ENCODE peak calls at places on chromosomes 2 and 18, in eight cellular contexts. One of them, this sample, is unnamed.

GRCh38 chr2:52396836-52397235 is 1364.9 kb upstream of the NRXN1 start:
- DNase-seq in AG04450: no peak
- DNase-seq in adrenal gland: no peak
- DNase-seq in left lung: no peak
- DNase-seq in right atrium auricular region: no peak
- DNase-seq in lower lobe of right lung: no peak
- DNase-seq in CD8-positive, alpha-beta T cell: no peak
- DNase-seq in SJSA1: no peak
- DNase-seq in this sample: no peak

GRCh38 chr2:127661072-127661618 is 14.2 kb downstream of the LIMS2 start:
- DNase-seq in adrenal gland: peak
- DNase-seq in left lung: no peak
- DNase-seq in SJSA1: no peak
- DNase-seq in lower lobe of right lung: peak
- DNase-seq in right atrium auricular region: no peak
- DNase-seq in CD8-positive, alpha-beta T cell: no peak
- DNase-seq in AG04450: no peak
- DNase-seq in this sample: peak

GRCh38 chr2:19600506-19600905 is 242.1 kb upstream of the OSR1 start:
- DNase-seq in lower lobe of right lung: no peak
- DNase-seq in adrenal gland: no peak
- DNase-seq in SJSA1: no peak
- DNase-seq in left lung: no peak
- DNase-seq in right atrium auricular region: no peak
- DNase-seq in AG04450: no peak
- DNase-seq in CD8-positive, alpha-beta T cell: no peak
- DNase-seq in this sample: no peak

GRCh38 chr2:219644801-219645480 is 17.5 kb downstream of the SLC4A3 start:
- DNase-seq in lower lobe of right lung: peak
- DNase-seq in CD8-positive, alpha-beta T cell: no peak
- DNase-seq in right atrium auricular region: peak
- DNase-seq in adrenal gland: peak
- DNase-seq in SJSA1: no peak
- DNase-seq in left lung: no peak
- DNase-seq in AG04450: no peak
- DNase-seq in this sample: no peak

GRCh38 chr2:152336854-152337510 is 2.0 kb downstream of the FMNL2 start:
- DNase-seq in right atrium auricular region: peak
- DNase-seq in AG04450: no peak
- DNase-seq in adrenal gland: peak
- DNase-seq in lower lobe of right lung: no peak
- DNase-seq in left lung: no peak
- DNase-seq in CD8-positive, alpha-beta T cell: no peak
- DNase-seq in SJSA1: peak
- DNase-seq in this sample: no peak

GRCh38 chr2:209208211-209208610 is 215.6 kb upstream of the MAP2 start:
- DNase-seq in AG04450: no peak
- DNase-seq in lower lobe of right lung: peak
- DNase-seq in adrenal gland: peak
- DNase-seq in left lung: no peak
- DNase-seq in CD8-positive, alpha-beta T cell: no peak
- DNase-seq in right atrium auricular region: no peak
- DNase-seq in SJSA1: peak
- DNase-seq in this sample: no peak

GRCh38 chr2:21230140-21230539 is 106.4 kb downstream of the TDRD15 start:
- DNase-seq in lower lobe of right lung: no peak
- DNase-seq in CD8-positive, alpha-beta T cell: no peak
- DNase-seq in adrenal gland: no peak
- DNase-seq in right atrium auricular region: no peak
- DNase-seq in left lung: no peak
- DNase-seq in SJSA1: no peak
- DNase-seq in AG04450: no peak
- DNase-seq in this sample: no peak

GRCh38 chr2:15076668-15077067 is 444.2 kb downstream of the LRATD1 start:
- DNase-seq in SJSA1: no peak
- DNase-seq in left lung: no peak
- DNase-seq in AG04450: no peak
- DNase-seq in CD8-positive, alpha-beta T cell: no peak
- DNase-seq in right atrium auricular region: no peak
- DNase-seq in lower lobe of right lung: no peak
- DNase-seq in adrenal gland: no peak
- DNase-seq in this sample: no peak

GRCh38 chr2:214019229-214019972 is 391.5 kb upstream of the VWC2L start:
- DNase-seq in lower lobe of right lung: no peak
- DNase-seq in right atrium auricular region: peak
- DNase-seq in adrenal gland: peak
- DNase-seq in left lung: no peak
- DNase-seq in SJSA1: peak
- DNase-seq in CD8-positive, alpha-beta T cell: no peak
- DNase-seq in AG04450: peak
- DNase-seq in this sample: no peak

GRCh38 chr2:150485871-150486538 is 1.5 kb downstream of the RND3 start:
- DNase-seq in right atrium auricular region: peak
- DNase-seq in AG04450: no peak
- DNase-seq in CD8-positive, alpha-beta T cell: no peak
- DNase-seq in SJSA1: peak
- DNase-seq in adrenal gland: peak
- DNase-seq in left lung: peak
- DNase-seq in lower lobe of right lung: peak
- DNase-seq in this sample: peak

GRCh38 chr2:128472789-128473174 is 154.1 kb upstream of the HS6ST1 start:
- DNase-seq in adrenal gland: no peak
- DNase-seq in AG04450: no peak
- DNase-seq in lower lobe of right lung: no peak
- DNase-seq in SJSA1: no peak
- DNase-seq in left lung: no peak
- DNase-seq in CD8-positive, alpha-beta T cell: no peak
- DNase-seq in right atrium auricular region: no peak
- DNase-seq in this sample: no peak

GRCh38 chr2:160278101-160278888 is 78.2 kb upstream of the ITGB6 start:
- DNase-seq in left lung: no peak
- DNase-seq in adrenal gland: no peak
- DNase-seq in right atrium auricular region: no peak
- DNase-seq in CD8-positive, alpha-beta T cell: no peak
- DNase-seq in lower lobe of right lung: no peak
- DNase-seq in SJSA1: no peak
- DNase-seq in AG04450: no peak
- DNase-seq in this sample: no peak

DNA sequence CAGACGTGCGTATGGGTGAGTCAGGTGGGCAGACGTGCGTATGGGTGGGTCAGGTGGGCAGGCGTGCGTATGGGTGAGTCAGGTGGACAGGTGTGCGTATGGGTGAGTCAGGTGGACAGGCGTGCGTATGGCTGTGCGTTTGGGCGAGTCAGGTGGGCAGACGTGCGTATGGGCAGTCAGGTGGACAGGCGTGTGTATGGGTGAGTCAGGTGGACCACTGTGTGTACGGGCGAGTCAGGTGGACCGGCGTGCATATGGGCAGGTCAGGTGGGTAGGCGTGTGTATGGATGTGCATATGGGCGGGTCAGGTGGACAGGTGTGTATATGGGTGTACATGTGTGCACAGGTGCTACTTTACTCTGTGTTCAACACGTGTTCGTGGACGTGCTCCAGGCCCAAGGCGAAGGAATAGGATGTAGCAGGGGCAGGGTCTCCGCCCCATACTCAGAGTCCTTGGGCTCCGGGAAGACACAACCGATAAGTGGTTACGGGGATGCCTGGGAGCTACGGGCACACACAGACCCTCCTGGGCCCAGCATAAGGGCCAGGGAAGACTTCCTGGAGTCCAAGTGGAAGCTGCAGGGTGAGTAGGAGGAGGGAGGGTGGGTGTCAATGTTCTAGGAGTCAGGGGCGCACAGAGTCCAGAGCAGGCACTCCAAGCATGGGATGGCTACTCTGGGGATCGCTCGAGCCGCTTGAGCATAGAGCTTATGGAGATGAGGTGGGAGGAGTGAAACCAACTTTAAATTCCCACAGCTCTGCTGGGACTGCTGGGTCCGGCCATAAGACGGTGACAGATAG is 27.1 kb upstream of the KLF11 start:
- DNase-seq in left lung: no peak
- DNase-seq in lower lobe of right lung: peak
- DNase-seq in SJSA1: no peak
- DNase-seq in adrenal gland: no peak
- DNase-seq in CD8-positive, alpha-beta T cell: no peak
- DNase-seq in AG04450: no peak
- DNase-seq in right atrium auricular region: no peak
- DNase-seq in this sample: no peak
- H3K27ac ChIP-seq in left lung: no peak
- H3K27ac ChIP-seq in lower lobe of right lung: no peak
- H3K27ac ChIP-seq in SJSA1: no peak
- H3K27ac ChIP-seq in adrenal gland: no peak
- H3K27ac ChIP-seq in CD8-positive, alpha-beta T cell: no peak
- H3K27ac ChIP-seq in AG04450: no peak
- H3K27ac ChIP-seq in right atrium auricular region: no peak
- H3K27ac ChIP-seq in this sample: no peak

DNA sequence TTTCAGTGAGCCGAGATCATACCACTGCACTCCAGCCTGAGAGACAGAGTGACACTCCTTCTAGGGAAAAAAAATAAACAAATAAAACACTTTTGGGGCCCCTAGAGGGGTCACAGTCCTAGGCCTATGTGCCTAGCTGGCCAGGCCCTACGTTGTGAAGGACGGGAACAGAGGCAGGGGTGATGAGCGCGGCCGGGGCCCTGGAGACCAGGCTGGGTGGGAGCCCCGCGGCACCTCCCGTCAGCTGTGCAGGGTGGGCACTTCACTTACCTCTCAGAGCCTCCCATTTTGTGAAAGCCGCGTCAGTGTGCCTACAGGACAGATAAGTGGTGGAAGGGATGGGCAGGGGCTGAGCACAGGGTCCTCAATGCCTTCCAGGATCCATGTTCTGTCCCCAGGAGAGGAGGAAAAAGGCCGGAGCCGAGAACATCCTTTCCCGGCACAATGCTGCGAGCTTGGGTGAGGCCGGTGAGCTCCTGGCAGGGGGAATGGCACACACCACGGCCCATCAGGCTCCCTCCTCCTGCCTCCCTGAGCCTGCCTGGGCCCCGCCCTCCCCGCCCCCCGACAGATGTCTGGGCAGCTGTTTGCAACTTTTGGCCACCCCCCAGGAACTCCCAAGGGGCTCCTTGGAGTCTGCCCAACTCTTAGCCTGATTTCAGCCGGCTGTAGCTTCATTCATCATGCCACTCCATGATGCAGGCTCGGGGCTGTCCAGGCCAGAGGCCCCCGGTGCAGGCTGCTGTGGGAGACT is 196.6 kb downstream of the TFCP2L1 start:
- DNase-seq in CD8-positive, alpha-beta T cell: no peak
- DNase-seq in AG04450: no peak
- DNase-seq in lower lobe of right lung: no peak
- DNase-seq in right atrium auricular region: no peak
- DNase-seq in adrenal gland: no peak
- DNase-seq in SJSA1: no peak
- DNase-seq in left lung: no peak
- DNase-seq in this sample: no peak
- H3K27ac ChIP-seq in CD8-positive, alpha-beta T cell: no peak
- H3K27ac ChIP-seq in AG04450: no peak
- H3K27ac ChIP-seq in lower lobe of right lung: no peak
- H3K27ac ChIP-seq in right atrium auricular region: no peak
- H3K27ac ChIP-seq in adrenal gland: no peak
- H3K27ac ChIP-seq in SJSA1: no peak
- H3K27ac ChIP-seq in left lung: no peak
- H3K27ac ChIP-seq in this sample: no peak

GRCh38 chr18:13500227-13500865 is 226.0 kb downstream of the FAM210A start:
- DNase-seq in lower lobe of right lung: no peak
- DNase-seq in SJSA1: no peak
- DNase-seq in adrenal gland: no peak
- DNase-seq in right atrium auricular region: peak
- DNase-seq in left lung: no peak
- DNase-seq in AG04450: no peak
- DNase-seq in CD8-positive, alpha-beta T cell: no peak
- DNase-seq in this sample: no peak
- H3K27ac ChIP-seq in lower lobe of right lung: peak
- H3K27ac ChIP-seq in SJSA1: no peak
- H3K27ac ChIP-seq in adrenal gland: no peak
- H3K27ac ChIP-seq in right atrium auricular region: peak
- H3K27ac ChIP-seq in left lung: peak
- H3K27ac ChIP-seq in AG04450: no peak
- H3K27ac ChIP-seq in CD8-positive, alpha-beta T cell: no peak
- H3K27ac ChIP-seq in this sample: peak

GRCh38 chr2:164514491-164514890 is 106.8 kb downstream of the GRB14 start:
- DNase-seq in right atrium auricular region: no peak
- DNase-seq in lower lobe of right lung: no peak
- DNase-seq in adrenal gland: no peak
- DNase-seq in left lung: no peak
- DNase-seq in CD8-positive, alpha-beta T cell: no peak
- DNase-seq in AG04450: no peak
- DNase-seq in SJSA1: no peak
- DNase-seq in this sample: no peak
- H3K27ac ChIP-seq in right atrium auricular region: no peak
- H3K27ac ChIP-seq in lower lobe of right lung: no peak
- H3K27ac ChIP-seq in adrenal gland: no peak
- H3K27ac ChIP-seq in left lung: no peak
- H3K27ac ChIP-seq in CD8-positive, alpha-beta T cell: no peak
- H3K27ac ChIP-seq in AG04450: no peak
- H3K27ac ChIP-seq in SJSA1: no peak
- H3K27ac ChIP-seq in this sample: no peak

DNA sequence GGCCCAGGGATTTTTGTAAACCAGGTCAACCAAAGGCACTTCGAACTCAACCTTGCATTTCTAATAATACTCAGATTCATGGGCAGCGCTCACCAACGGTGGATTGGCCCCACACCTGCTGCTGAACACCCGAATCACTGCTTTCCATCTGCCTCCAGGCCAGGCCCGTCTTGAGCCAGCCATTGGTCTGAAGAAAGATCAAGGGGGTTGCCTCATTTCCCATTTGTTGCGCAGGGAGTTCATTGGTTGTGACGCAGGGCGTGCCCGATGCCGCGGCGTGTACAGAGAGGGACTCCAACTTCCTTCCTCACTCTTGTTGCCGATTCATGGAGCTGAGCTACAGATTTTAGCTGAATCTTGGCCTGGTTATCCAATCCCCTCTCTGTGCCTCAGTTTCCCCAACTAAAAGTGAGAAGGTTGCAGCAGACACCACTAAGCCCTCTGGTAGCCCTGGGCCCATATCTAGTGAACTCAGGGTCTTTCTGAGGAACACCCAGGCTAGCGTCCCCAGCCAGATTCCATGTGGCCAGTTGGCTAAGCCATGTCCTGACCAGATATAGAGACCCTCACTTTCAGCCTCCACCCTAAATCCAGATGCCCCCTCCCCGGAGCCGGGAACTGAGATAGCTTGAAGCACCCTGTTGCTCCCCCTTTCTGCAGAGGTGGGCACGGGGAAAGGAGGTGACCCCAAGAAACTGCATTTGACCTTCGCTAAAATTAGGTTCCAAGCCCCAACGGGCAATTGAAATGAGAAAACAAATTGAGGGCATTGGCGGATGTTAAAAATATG is 60.9 kb upstream of the HPCAL1 start:
- DNase-seq in AG04450: no peak
- DNase-seq in CD8-positive, alpha-beta T cell: no peak
- DNase-seq in SJSA1: no peak
- DNase-seq in lower lobe of right lung: peak
- DNase-seq in adrenal gland: no peak
- DNase-seq in left lung: peak
- DNase-seq in right atrium auricular region: no peak
- DNase-seq in this sample: no peak
- H3K27ac ChIP-seq in AG04450: no peak
- H3K27ac ChIP-seq in CD8-positive, alpha-beta T cell: no peak
- H3K27ac ChIP-seq in SJSA1: no peak
- H3K27ac ChIP-seq in lower lobe of right lung: no peak
- H3K27ac ChIP-seq in adrenal gland: no peak
- H3K27ac ChIP-seq in left lung: no peak
- H3K27ac ChIP-seq in right atrium auricular region: no peak
- H3K27ac ChIP-seq in this sample: no peak

GRCh38 chr2:7685342-7686015 is 768.3 kb downstream of the RNF144A start:
- DNase-seq in lower lobe of right lung: no peak
- DNase-seq in adrenal gland: no peak
- DNase-seq in CD8-positive, alpha-beta T cell: no peak
- DNase-seq in left lung: no peak
- DNase-seq in right atrium auricular region: no peak
- DNase-seq in SJSA1: no peak
- DNase-seq in AG04450: no peak
- DNase-seq in this sample: no peak
- H3K27ac ChIP-seq in lower lobe of right lung: no peak
- H3K27ac ChIP-seq in adrenal gland: no peak
- H3K27ac ChIP-seq in CD8-positive, alpha-beta T cell: no peak
- H3K27ac ChIP-seq in left lung: no peak
- H3K27ac ChIP-seq in right atrium auricular region: no peak
- H3K27ac ChIP-seq in SJSA1: no peak
- H3K27ac ChIP-seq in AG04450: no peak
- H3K27ac ChIP-seq in this sample: no peak

This sample was measured in caudate nucleus.